ENCODE peak calls at places on chromosomes 6 and 20, in eight cellular contexts. One of them, this sample, is unnamed.

GRCh38 chr20:387520-387919 is 7.0 kb downstream of the TRIB3 start:
- DNase-seq in ACHN: no peak
- DNase-seq in stimulated activated CD4-positive, alpha-beta T cell treated with anti-CD3 and anti-CD28 coated beads, Interleukin-2, amount 100 ng/mL, for 48 hours: no peak
- DNase-seq in Daoy: no peak
- DNase-seq in AG10803: no peak
- DNase-seq in DMS79: no peak
- DNase-seq in vagina: no peak
- DNase-seq in psoas muscle: no peak
- DNase-seq in this sample: no peak

GRCh38 chr6:157139054-157139708 is 184.1 kb downstream of the TMEM242 start:
- DNase-seq in stimulated activated CD4-positive, alpha-beta T cell treated with anti-CD3 and anti-CD28 coated beads, Interleukin-2, amount 100 ng/mL, for 48 hours: no peak
- DNase-seq in AG10803: no peak
- DNase-seq in psoas muscle: no peak
- DNase-seq in vagina: no peak
- DNase-seq in DMS79: no peak
- DNase-seq in ACHN: peak
- DNase-seq in Daoy: no peak
- DNase-seq in this sample: no peak

GRCh38 chr20:35092524-35093244 is at the start of gene TRPC4AP:
- DNase-seq in ACHN: peak
- DNase-seq in DMS79: peak
- DNase-seq in stimulated activated CD4-positive, alpha-beta T cell treated with anti-CD3 and anti-CD28 coated beads, Interleukin-2, amount 100 ng/mL, for 48 hours: peak
- DNase-seq in vagina: no peak
- DNase-seq in Daoy: peak
- DNase-seq in AG10803: peak
- DNase-seq in psoas muscle: peak
- DNase-seq in this sample: peak

GRCh38 chr20:22403860-22404608 is 180.3 kb downstream of the FOXA2 start:
- DNase-seq in stimulated activated CD4-positive, alpha-beta T cell treated with anti-CD3 and anti-CD28 coated beads, Interleukin-2, amount 100 ng/mL, for 48 hours: no peak
- DNase-seq in Daoy: peak
- DNase-seq in ACHN: no peak
- DNase-seq in psoas muscle: no peak
- DNase-seq in DMS79: no peak
- DNase-seq in vagina: no peak
- DNase-seq in AG10803: no peak
- DNase-seq in this sample: no peak

GRCh38 chr6:44976677-44977405 is 351.3 kb upstream of the RUNX2 start:
- DNase-seq in DMS79: no peak
- DNase-seq in vagina: no peak
- DNase-seq in stimulated activated CD4-positive, alpha-beta T cell treated with anti-CD3 and anti-CD28 coated beads, Interleukin-2, amount 100 ng/mL, for 48 hours: no peak
- DNase-seq in Daoy: no peak
- DNase-seq in psoas muscle: no peak
- DNase-seq in AG10803: peak
- DNase-seq in ACHN: no peak
- DNase-seq in this sample: no peak

GRCh38 chr20:43533060-43533459 is 25.6 kb downstream of the L3MBTL1 start:
- DNase-seq in DMS79: no peak
- DNase-seq in vagina: no peak
- DNase-seq in ACHN: no peak
- DNase-seq in Daoy: no peak
- DNase-seq in psoas muscle: no peak
- DNase-seq in AG10803: peak
- DNase-seq in stimulated activated CD4-positive, alpha-beta T cell treated with anti-CD3 and anti-CD28 coated beads, Interleukin-2, amount 100 ng/mL, for 48 hours: no peak
- DNase-seq in this sample: no peak

GRCh38 chr20:47561603-47562583 is 60.2 kb downstream of the NCOA3 start:
- DNase-seq in vagina: no peak
- DNase-seq in AG10803: no peak
- DNase-seq in DMS79: no peak
- DNase-seq in Daoy: no peak
- DNase-seq in stimulated activated CD4-positive, alpha-beta T cell treated with anti-CD3 and anti-CD28 coated beads, Interleukin-2, amount 100 ng/mL, for 48 hours: no peak
- DNase-seq in psoas muscle: no peak
- DNase-seq in ACHN: no peak
- DNase-seq in this sample: no peak

GRCh38 chr6:1396952-1397868 is 7.8 kb downstream of the FOXF2 start:
- DNase-seq in DMS79: no peak
- DNase-seq in Daoy: peak
- DNase-seq in psoas muscle: peak
- DNase-seq in stimulated activated CD4-positive, alpha-beta T cell treated with anti-CD3 and anti-CD28 coated beads, Interleukin-2, amount 100 ng/mL, for 48 hours: peak
- DNase-seq in ACHN: peak
- DNase-seq in vagina: no peak
- DNase-seq in AG10803: peak
- DNase-seq in this sample: peak

GRCh38 chr20:13355386-13355785 is 134.3 kb downstream of the ISM1 start:
- DNase-seq in Daoy: no peak
- DNase-seq in DMS79: no peak
- DNase-seq in vagina: no peak
- DNase-seq in psoas muscle: no peak
- DNase-seq in AG10803: peak
- DNase-seq in stimulated activated CD4-positive, alpha-beta T cell treated with anti-CD3 and anti-CD28 coated beads, Interleukin-2, amount 100 ng/mL, for 48 hours: no peak
- DNase-seq in ACHN: no peak
- DNase-seq in this sample: no peak

GRCh38 chr6:88380618-88381288 is 214.6 kb upstream of the CNR1 start:
- DNase-seq in Daoy: peak
- DNase-seq in AG10803: no peak
- DNase-seq in ACHN: peak
- DNase-seq in DMS79: no peak
- DNase-seq in vagina: no peak
- DNase-seq in stimulated activated CD4-positive, alpha-beta T cell treated with anti-CD3 and anti-CD28 coated beads, Interleukin-2, amount 100 ng/mL, for 48 hours: no peak
- DNase-seq in psoas muscle: no peak
- DNase-seq in this sample: no peak

GRCh38 chr6:31190488-31190887 is 20.0 kb upstream of the POU5F1 start:
- DNase-seq in vagina: no peak
- DNase-seq in stimulated activated CD4-positive, alpha-beta T cell treated with anti-CD3 and anti-CD28 coated beads, Interleukin-2, amount 100 ng/mL, for 48 hours: no peak
- DNase-seq in ACHN: no peak
- DNase-seq in psoas muscle: no peak
- DNase-seq in AG10803: no peak
- DNase-seq in DMS79: no peak
- DNase-seq in Daoy: no peak
- DNase-seq in this sample: no peak

GRCh38 chr6:3301506-3301905 is 42.8 kb downstream of the PSMG4 start:
- DNase-seq in psoas muscle: no peak
- DNase-seq in ACHN: no peak
- DNase-seq in AG10803: no peak
- DNase-seq in DMS79: no peak
- DNase-seq in stimulated activated CD4-positive, alpha-beta T cell treated with anti-CD3 and anti-CD28 coated beads, Interleukin-2, amount 100 ng/mL, for 48 hours: no peak
- DNase-seq in vagina: no peak
- DNase-seq in Daoy: no peak
- DNase-seq in this sample: peak

GRCh38 chr6:125002090-125002741 is 40.0 kb downstream of the RNF217 start:
- DNase-seq in psoas muscle: no peak
- DNase-seq in vagina: no peak
- DNase-seq in Daoy: peak
- DNase-seq in stimulated activated CD4-positive, alpha-beta T cell treated with anti-CD3 and anti-CD28 coated beads, Interleukin-2, amount 100 ng/mL, for 48 hours: no peak
- DNase-seq in AG10803: peak
- DNase-seq in DMS79: no peak
- DNase-seq in ACHN: peak
- DNase-seq in this sample: no peak

GRCh38 chr20:53550590-53551187 is 43.0 kb downstream of the ZNF217 start:
- DNase-seq in stimulated activated CD4-positive, alpha-beta T cell treated with anti-CD3 and anti-CD28 coated beads, Interleukin-2, amount 100 ng/mL, for 48 hours: no peak
- DNase-seq in Daoy: no peak
- DNase-seq in vagina: no peak
- DNase-seq in psoas muscle: no peak
- DNase-seq in ACHN: no peak
- DNase-seq in AG10803: no peak
- DNase-seq in DMS79: no peak
- DNase-seq in this sample: no peak

GRCh38 chr20:35003211-35004031 is 47.8 kb downstream of the MYH7B start:
- DNase-seq in AG10803: no peak
- DNase-seq in DMS79: no peak
- DNase-seq in ACHN: no peak
- DNase-seq in Daoy: no peak
- DNase-seq in vagina: no peak
- DNase-seq in stimulated activated CD4-positive, alpha-beta T cell treated with anti-CD3 and anti-CD28 coated beads, Interleukin-2, amount 100 ng/mL, for 48 hours: no peak
- DNase-seq in psoas muscle: peak
- DNase-seq in this sample: no peak

GRCh38 chr20:32506721-32507120 is 78.4 kb downstream of the NOL4L start:
- DNase-seq in vagina: no peak
- DNase-seq in ACHN: no peak
- DNase-seq in DMS79: peak
- DNase-seq in AG10803: no peak
- DNase-seq in Daoy: no peak
- DNase-seq in psoas muscle: no peak
- DNase-seq in stimulated activated CD4-positive, alpha-beta T cell treated with anti-CD3 and anti-CD28 coated beads, Interleukin-2, amount 100 ng/mL, for 48 hours: no peak
- DNase-seq in this sample: no peak

GRCh38 chr6:14791525-14791924 is 454.3 kb upstream of the JARID2 start:
- DNase-seq in Daoy: peak
- DNase-seq in AG10803: peak
- DNase-seq in vagina: no peak
- DNase-seq in stimulated activated CD4-positive, alpha-beta T cell treated with anti-CD3 and anti-CD28 coated beads, Interleukin-2, amount 100 ng/mL, for 48 hours: no peak
- DNase-seq in DMS79: no peak
- DNase-seq in psoas muscle: no peak
- DNase-seq in ACHN: no peak
- DNase-seq in this sample: no peak